ENCODE peak calls at places on chromosome 9, in seven cellular contexts. V is D341Med, S is GM23338, P is H9, Q is MCF 10A, X is progenitor cell of endocrine pancreas, B is omental fat pad. E is an unnamed sample.

GRCh38 chr9:108478431-108478837 is 377.4 kb downstream of the ACTL7B start:
- DNase-seq in P (no peak), X (no peak), Q (peak), B (no peak), S (no peak), V (no peak), E (peak)

GRCh38 chr9:125525846-125526619 is 181.0 kb downstream of the MAPKAP1 start:
- DNase-seq in S (no peak), V (no peak), B (no peak), Q (no peak), P (no peak), X (no peak), E (no peak)

GRCh38 chr9:108953983-108954574 is 19.9 kb downstream of the ABITRAM start:
- DNase-seq in P (no peak), S (peak), X (no peak), Q (peak), V (peak), B (no peak), E (peak)

GRCh38 chr9:112011051-112011620 is 114.5 kb downstream of the UGCG start:
- DNase-seq in P (no peak), B (no peak), S (no peak), V (no peak), Q (no peak), X (no peak), E (no peak)

GRCh38 chr9:8961186-8961666 is 1161.6 kb upstream of the DMAC1 start:
- DNase-seq in Q (peak), S (no peak), X (no peak), P (no peak), V (no peak), B (no peak), E (no peak)

GRCh38 chr9:135215571-135216161 is 128.2 kb downstream of the OLFM1 start:
- DNase-seq in Q (peak), V (no peak), X (no peak), B (no peak), P (no peak), S (no peak), E (no peak)

GRCh38 chr9:133910855-133911514 is 81.1 kb downstream of the VAV2 start:
- DNase-seq in V (no peak), P (no peak), X (no peak), Q (no peak), S (no peak), B (no peak), E (peak)

GRCh38 chr9:87500491-87500890 is 2.8 kb downstream of the DAPK1 start:
- DNase-seq in P (no peak), B (no peak), V (no peak), S (no peak), Q (no peak), X (no peak), E (no peak)

GRCh38 chr9:133225171-133226011 is 16.3 kb upstream of the OBP2B start:
- DNase-seq in X (no peak), V (no peak), B (no peak), P (peak), S (no peak), Q (no peak), E (no peak)

GRCh38 chr9:38134578-38134977 is 65.6 kb upstream of the SHB start:
- DNase-seq in V (no peak), X (no peak), P (no peak), Q (no peak), S (no peak), B (no peak), E (no peak)

GRCh38 chr9:137429546-137429890 is 6.3 kb downstream of the NOXA1 start:
- DNase-seq in Q (no peak), V (no peak), B (no peak), X (no peak), S (no peak), P (no peak), E (no peak)

GRCh38 chr9:81661339-81661738 is 28.0 kb downstream of the TLE1 start:
- DNase-seq in P (no peak), B (no peak), X (no peak), V (peak), S (no peak), Q (no peak), E (no peak)

GRCh38 chr9:116383133-116383532 is 229.5 kb downstream of the PAPPA start:
- DNase-seq in P (no peak), Q (no peak), V (no peak), X (no peak), S (no peak), B (no peak), E (no peak)

GRCh38 chr9:135410831-135411473 is 68.6 kb upstream of the PPP1R26 start:
- DNase-seq in S (peak), Q (no peak), X (no peak), P (peak), B (no peak), V (peak), E (no peak)

E was measured in epithelial cell of esophagus.